ENCODE peak calls at places on chromosomes 4 and X, in nine cellular contexts. One of them, this sample, is unnamed.

GRCh38 chr4:118683513-118683912 is 1.7 kb upstream of the METTL14 start:
- DNase-seq in lung: no peak
- DNase-seq in CD4-positive, alpha-beta T cell: no peak
- DNase-seq in OCI-LY7: peak
- DNase-seq in cardiac muscle cell: peak
- DNase-seq in mesothelial cell of epicardium: no peak
- DNase-seq in body of pancreas: no peak
- DNase-seq in Caco-2: no peak
- DNase-seq in WTC11: no peak
- DNase-seq in this sample: no peak

GRCh38 chr4:98474408-98474844 is 184.0 kb downstream of the TSPAN5 start:
- DNase-seq in lung: no peak
- DNase-seq in CD4-positive, alpha-beta T cell: no peak
- DNase-seq in OCI-LY7: no peak
- DNase-seq in cardiac muscle cell: peak
- DNase-seq in mesothelial cell of epicardium: no peak
- DNase-seq in body of pancreas: no peak
- DNase-seq in Caco-2: no peak
- DNase-seq in WTC11: no peak
- DNase-seq in this sample: no peak

GRCh38 chr4:7507381-7507780 is 72.7 kb upstream of the PSAPL1 start:
- DNase-seq in lung: no peak
- DNase-seq in CD4-positive, alpha-beta T cell: no peak
- DNase-seq in OCI-LY7: no peak
- DNase-seq in cardiac muscle cell: no peak
- DNase-seq in mesothelial cell of epicardium: no peak
- DNase-seq in body of pancreas: no peak
- DNase-seq in Caco-2: no peak
- DNase-seq in WTC11: no peak
- DNase-seq in this sample: no peak

GRCh38 chr4:74431113-74431826 is 13.7 kb upstream of the AREG start:
- DNase-seq in lung: no peak
- DNase-seq in CD4-positive, alpha-beta T cell: no peak
- DNase-seq in OCI-LY7: no peak
- DNase-seq in cardiac muscle cell: peak
- DNase-seq in mesothelial cell of epicardium: no peak
- DNase-seq in body of pancreas: no peak
- DNase-seq in Caco-2: no peak
- DNase-seq in WTC11: no peak
- DNase-seq in this sample: no peak

GRCh38 chrX:102787283-102787682 is 66.7 kb downstream of the GPRASP3 start:
- DNase-seq in lung: no peak
- DNase-seq in CD4-positive, alpha-beta T cell: no peak
- DNase-seq in OCI-LY7: no peak
- DNase-seq in cardiac muscle cell: no peak
- DNase-seq in mesothelial cell of epicardium: no peak
- DNase-seq in body of pancreas: no peak
- DNase-seq in Caco-2: no peak
- DNase-seq in WTC11: no peak
- DNase-seq in this sample: no peak

GRCh38 chr4:61162116-61162515 is 38.0 kb upstream of the ADGRL3 start:
- DNase-seq in lung: no peak
- DNase-seq in CD4-positive, alpha-beta T cell: no peak
- DNase-seq in OCI-LY7: no peak
- DNase-seq in cardiac muscle cell: peak
- DNase-seq in mesothelial cell of epicardium: no peak
- DNase-seq in body of pancreas: no peak
- DNase-seq in Caco-2: no peak
- DNase-seq in WTC11: no peak
- DNase-seq in this sample: no peak

GRCh38 chr4:163701915-163702314 is 207.4 kb downstream of the TMA16 start:
- DNase-seq in lung: no peak
- DNase-seq in CD4-positive, alpha-beta T cell: no peak
- DNase-seq in OCI-LY7: no peak
- DNase-seq in cardiac muscle cell: no peak
- DNase-seq in mesothelial cell of epicardium: no peak
- DNase-seq in body of pancreas: no peak
- DNase-seq in Caco-2: no peak
- DNase-seq in WTC11: no peak
- DNase-seq in this sample: no peak

GRCh38 chr4:141668200-141668599 is 31.8 kb downstream of the IL15 start:
- DNase-seq in lung: no peak
- DNase-seq in CD4-positive, alpha-beta T cell: no peak
- DNase-seq in OCI-LY7: no peak
- DNase-seq in cardiac muscle cell: no peak
- DNase-seq in mesothelial cell of epicardium: no peak
- DNase-seq in body of pancreas: no peak
- DNase-seq in Caco-2: no peak
- DNase-seq in WTC11: no peak
- DNase-seq in this sample: no peak

GRCh38 chr4:186557486-186557885 is 2.1 kb upstream of the MTNR1A start:
- DNase-seq in lung: no peak
- DNase-seq in CD4-positive, alpha-beta T cell: no peak
- DNase-seq in OCI-LY7: no peak
- DNase-seq in cardiac muscle cell: no peak
- DNase-seq in mesothelial cell of epicardium: no peak
- DNase-seq in body of pancreas: no peak
- DNase-seq in Caco-2: no peak
- DNase-seq in WTC11: no peak
- DNase-seq in this sample: no peak

GRCh38 chr4:129623233-129623632 is 527.3 kb downstream of the C4orf33 start:
- DNase-seq in lung: no peak
- DNase-seq in CD4-positive, alpha-beta T cell: no peak
- DNase-seq in OCI-LY7: no peak
- DNase-seq in cardiac muscle cell: no peak
- DNase-seq in mesothelial cell of epicardium: no peak
- DNase-seq in body of pancreas: peak
- DNase-seq in Caco-2: no peak
- DNase-seq in WTC11: no peak
- DNase-seq in this sample: no peak

GRCh38 chr4:11548529-11549176 is 120.0 kb upstream of the HS3ST1 start:
- DNase-seq in lung: no peak
- DNase-seq in CD4-positive, alpha-beta T cell: no peak
- DNase-seq in OCI-LY7: no peak
- DNase-seq in cardiac muscle cell: peak
- DNase-seq in mesothelial cell of epicardium: no peak
- DNase-seq in body of pancreas: no peak
- DNase-seq in Caco-2: no peak
- DNase-seq in WTC11: no peak
- DNase-seq in this sample: no peak

GRCh38 chrX:26032141-26032917 is 105.8 kb upstream of the MAGEB18 start:
- DNase-seq in lung: no peak
- DNase-seq in CD4-positive, alpha-beta T cell: no peak
- DNase-seq in OCI-LY7: no peak
- DNase-seq in cardiac muscle cell: peak
- DNase-seq in mesothelial cell of epicardium: no peak
- DNase-seq in body of pancreas: no peak
- DNase-seq in Caco-2: no peak
- DNase-seq in WTC11: no peak
- DNase-seq in this sample: no peak

GRCh38 chr4:40305329-40306193 is 29.6 kb upstream of the CHRNA9 start:
- DNase-seq in lung: no peak
- DNase-seq in CD4-positive, alpha-beta T cell: no peak
- DNase-seq in OCI-LY7: peak
- DNase-seq in cardiac muscle cell: no peak
- DNase-seq in mesothelial cell of epicardium: no peak
- DNase-seq in body of pancreas: no peak
- DNase-seq in Caco-2: no peak
- DNase-seq in WTC11: no peak
- DNase-seq in this sample: peak

GRCh38 chr4:48967626-48968025 is 18.4 kb upstream of the CWH43 start:
- DNase-seq in lung: no peak
- DNase-seq in CD4-positive, alpha-beta T cell: no peak
- DNase-seq in OCI-LY7: no peak
- DNase-seq in cardiac muscle cell: no peak
- DNase-seq in mesothelial cell of epicardium: no peak
- DNase-seq in body of pancreas: no peak
- DNase-seq in Caco-2: no peak
- DNase-seq in WTC11: peak
- DNase-seq in this sample: no peak

GRCh38 chr4:88514557-88515511 is 8.7 kb downstream of the PYURF start:
- DNase-seq in lung: no peak
- DNase-seq in CD4-positive, alpha-beta T cell: no peak
- DNase-seq in OCI-LY7: no peak
- DNase-seq in cardiac muscle cell: no peak
- DNase-seq in mesothelial cell of epicardium: no peak
- DNase-seq in body of pancreas: peak
- DNase-seq in Caco-2: no peak
- DNase-seq in WTC11: no peak
- DNase-seq in this sample: no peak

GRCh38 chr4:159829184-159829583 is 726.3 kb downstream of the RAPGEF2 start:
- DNase-seq in lung: no peak
- DNase-seq in CD4-positive, alpha-beta T cell: no peak
- DNase-seq in OCI-LY7: no peak
- DNase-seq in cardiac muscle cell: no peak
- DNase-seq in mesothelial cell of epicardium: no peak
- DNase-seq in body of pancreas: no peak
- DNase-seq in Caco-2: no peak
- DNase-seq in WTC11: no peak
- DNase-seq in this sample: no peak

GRCh38 chr4:53100801-53101581 is 238.9 kb downstream of the RASL11B start:
- DNase-seq in lung: no peak
- DNase-seq in CD4-positive, alpha-beta T cell: no peak
- DNase-seq in OCI-LY7: no peak
- DNase-seq in cardiac muscle cell: peak
- DNase-seq in mesothelial cell of epicardium: no peak
- DNase-seq in body of pancreas: no peak
- DNase-seq in Caco-2: no peak
- DNase-seq in WTC11: no peak
- DNase-seq in this sample: no peak

GRCh38 chr4:125849869-125850268 is 535.1 kb downstream of the FAT4 start:
- DNase-seq in lung: no peak
- DNase-seq in CD4-positive, alpha-beta T cell: no peak
- DNase-seq in OCI-LY7: no peak
- DNase-seq in cardiac muscle cell: peak
- DNase-seq in mesothelial cell of epicardium: no peak
- DNase-seq in body of pancreas: no peak
- DNase-seq in Caco-2: no peak
- DNase-seq in WTC11: no peak
- DNase-seq in this sample: no peak

GRCh38 chrX:18873189-18873791 is 110.6 kb downstream of the PHKA2 start:
- DNase-seq in lung: no peak
- DNase-seq in CD4-positive, alpha-beta T cell: no peak
- DNase-seq in OCI-LY7: no peak
- DNase-seq in cardiac muscle cell: peak
- DNase-seq in mesothelial cell of epicardium: no peak
- DNase-seq in body of pancreas: no peak
- DNase-seq in Caco-2: no peak
- DNase-seq in WTC11: no peak
- DNase-seq in this sample: peak

GRCh38 chrX:101918746-101919145 is 13.1 kb downstream of the ZMAT1 start:
- DNase-seq in lung: no peak
- DNase-seq in CD4-positive, alpha-beta T cell: no peak
- DNase-seq in OCI-LY7: no peak
- DNase-seq in cardiac muscle cell: no peak
- DNase-seq in mesothelial cell of epicardium: no peak
- DNase-seq in body of pancreas: no peak
- DNase-seq in Caco-2: no peak
- DNase-seq in WTC11: no peak
- DNase-seq in this sample: no peak

GRCh38 chr4:56038763-56039162 is 90.0 kb downstream of the CEP135 start:
- DNase-seq in lung: no peak
- DNase-seq in CD4-positive, alpha-beta T cell: no peak
- DNase-seq in OCI-LY7: no peak
- DNase-seq in cardiac muscle cell: no peak
- DNase-seq in mesothelial cell of epicardium: no peak
- DNase-seq in body of pancreas: no peak
- DNase-seq in Caco-2: no peak
- DNase-seq in WTC11: no peak
- DNase-seq in this sample: no peak

GRCh38 chr4:55186700-55187099 is 61.3 kb upstream of the KDR start:
- DNase-seq in lung: no peak
- DNase-seq in CD4-positive, alpha-beta T cell: no peak
- DNase-seq in OCI-LY7: no peak
- DNase-seq in cardiac muscle cell: no peak
- DNase-seq in mesothelial cell of epicardium: no peak
- DNase-seq in body of pancreas: no peak
- DNase-seq in Caco-2: no peak
- DNase-seq in WTC11: no peak
- DNase-seq in this sample: no peak

GRCh38 chr4:2365913-2366210 is 52.6 kb downstream of the ZFYVE28 start:
- DNase-seq in lung: no peak
- DNase-seq in CD4-positive, alpha-beta T cell: no peak
- DNase-seq in OCI-LY7: no peak
- DNase-seq in cardiac muscle cell: no peak
- DNase-seq in mesothelial cell of epicardium: no peak
- DNase-seq in body of pancreas: no peak
- DNase-seq in Caco-2: no peak
- DNase-seq in WTC11: no peak
- DNase-seq in this sample: no peak

GRCh38 chr4:22677780-22678179 is 15.0 kb upstream of the GBA3 start:
- DNase-seq in lung: no peak
- DNase-seq in CD4-positive, alpha-beta T cell: no peak
- DNase-seq in OCI-LY7: no peak
- DNase-seq in cardiac muscle cell: no peak
- DNase-seq in mesothelial cell of epicardium: no peak
- DNase-seq in body of pancreas: no peak
- DNase-seq in Caco-2: no peak
- DNase-seq in WTC11: no peak
- DNase-seq in this sample: no peak
- TF ChIP-seq CTCF in lung: no peak
- TF ChIP-seq CTCF in CD4-positive, alpha-beta T cell: no peak
- TF ChIP-seq CTCF in OCI-LY7: no peak
- TF ChIP-seq CTCF in cardiac muscle cell: no peak
- TF ChIP-seq CTCF in mesothelial cell of epicardium: no peak
- TF ChIP-seq CTCF in body of pancreas: no peak
- TF ChIP-seq CTCF in Caco-2: no peak
- TF ChIP-seq CTCF in WTC11: no peak
- TF ChIP-seq CTCF in this sample: no peak

GRCh38 chrX:69032601-69033000 is 132.7 kb downstream of the PJA1 start:
- DNase-seq in lung: peak
- DNase-seq in CD4-positive, alpha-beta T cell: no peak
- DNase-seq in OCI-LY7: no peak
- DNase-seq in cardiac muscle cell: no peak
- DNase-seq in mesothelial cell of epicardium: peak
- DNase-seq in body of pancreas: no peak
- DNase-seq in Caco-2: peak
- DNase-seq in WTC11: no peak
- DNase-seq in this sample: no peak
- TF ChIP-seq CTCF in lung: no peak
- TF ChIP-seq CTCF in CD4-positive, alpha-beta T cell: no peak
- TF ChIP-seq CTCF in OCI-LY7: no peak
- TF ChIP-seq CTCF in cardiac muscle cell: no peak
- TF ChIP-seq CTCF in mesothelial cell of epicardium: no peak
- TF ChIP-seq CTCF in body of pancreas: no peak
- TF ChIP-seq CTCF in Caco-2: no peak
- TF ChIP-seq CTCF in WTC11: no peak
- TF ChIP-seq CTCF in this sample: no peak

GRCh38 chr4:188903995-188904394 is 764.8 kb downstream of the TRIML1 start:
- DNase-seq in lung: no peak
- DNase-seq in CD4-positive, alpha-beta T cell: no peak
- DNase-seq in OCI-LY7: no peak
- DNase-seq in cardiac muscle cell: no peak
- DNase-seq in mesothelial cell of epicardium: no peak
- DNase-seq in body of pancreas: no peak
- DNase-seq in Caco-2: no peak
- DNase-seq in WTC11: no peak
- DNase-seq in this sample: no peak
- TF ChIP-seq CTCF in lung: no peak
- TF ChIP-seq CTCF in CD4-positive, alpha-beta T cell: no peak
- TF ChIP-seq CTCF in OCI-LY7: no peak
- TF ChIP-seq CTCF in cardiac muscle cell: no peak
- TF ChIP-seq CTCF in mesothelial cell of epicardium: no peak
- TF ChIP-seq CTCF in body of pancreas: no peak
- TF ChIP-seq CTCF in Caco-2: no peak
- TF ChIP-seq CTCF in WTC11: no peak
- TF ChIP-seq CTCF in this sample: no peak

GRCh38 chrX:6363193-6363592 is 134.5 kb upstream of the NLGN4X start:
- DNase-seq in lung: no peak
- DNase-seq in CD4-positive, alpha-beta T cell: no peak
- DNase-seq in OCI-LY7: no peak
- DNase-seq in cardiac muscle cell: no peak
- DNase-seq in mesothelial cell of epicardium: no peak
- DNase-seq in body of pancreas: no peak
- DNase-seq in Caco-2: no peak
- DNase-seq in WTC11: no peak
- DNase-seq in this sample: no peak
- TF ChIP-seq CTCF in lung: no peak
- TF ChIP-seq CTCF in CD4-positive, alpha-beta T cell: no peak
- TF ChIP-seq CTCF in OCI-LY7: peak
- TF ChIP-seq CTCF in cardiac muscle cell: no peak
- TF ChIP-seq CTCF in mesothelial cell of epicardium: no peak
- TF ChIP-seq CTCF in body of pancreas: no peak
- TF ChIP-seq CTCF in Caco-2: no peak
- TF ChIP-seq CTCF in WTC11: no peak
- TF ChIP-seq CTCF in this sample: no peak

This sample was measured in tibial artery.